ENCODE peak calls at places on chromosomes 1 and 21, in eight cellular contexts. One of them, this sample, is unnamed.

GRCh38 chr21:31162827-31163226 is 124.6 kb upstream of the KRTAP19-8 start:
- DNase-seq in tibial artery: no peak
- DNase-seq in pancreas: no peak
- DNase-seq in lower lobe of right lung: no peak
- DNase-seq in vagina: no peak
- DNase-seq in GM23248: peak; percentile 82
- DNase-seq in IMR-90: peak; percentile 70
- DNase-seq in WERI-Rb-1: no peak
- DNase-seq in this sample: no peak

GRCh38 chr1:30804381-30804780 is 46.8 kb upstream of the LAPTM5 start:
- DNase-seq in vagina: no peak
- DNase-seq in tibial artery: no peak
- DNase-seq in pancreas: no peak
- DNase-seq in GM23248: no peak
- DNase-seq in WERI-Rb-1: no peak
- DNase-seq in lower lobe of right lung: no peak
- DNase-seq in IMR-90: no peak
- DNase-seq in this sample: no peak

GRCh38 chr1:41098657-41099207 is 77.2 kb upstream of the SLFNL1 start:
- DNase-seq in GM23248: no peak
- DNase-seq in lower lobe of right lung: no peak
- DNase-seq in vagina: no peak
- DNase-seq in tibial artery: no peak
- DNase-seq in pancreas: no peak
- DNase-seq in WERI-Rb-1: no peak
- DNase-seq in IMR-90: no peak
- DNase-seq in this sample: no peak

GRCh38 chr1:170225735-170226524 is 80.2 kb downstream of the NTMT2 start:
- DNase-seq in pancreas: no peak
- DNase-seq in IMR-90: no peak
- DNase-seq in GM23248: peak; percentile 37
- DNase-seq in tibial artery: no peak
- DNase-seq in lower lobe of right lung: no peak
- DNase-seq in vagina: no peak
- DNase-seq in WERI-Rb-1: no peak
- DNase-seq in this sample: no peak

GRCh38 chr1:54273837-54274192 is 73.8 kb downstream of the MRPL37 start:
- DNase-seq in vagina: no peak
- DNase-seq in lower lobe of right lung: no peak
- DNase-seq in IMR-90: no peak
- DNase-seq in WERI-Rb-1: peak; percentile 96
- DNase-seq in tibial artery: peak; percentile 63
- DNase-seq in GM23248: peak; percentile 59
- DNase-seq in pancreas: no peak
- DNase-seq in this sample: peak; percentile 75

GRCh38 chr21:42565886-42566523 is 52.4 kb downstream of the SLC37A1 start:
- DNase-seq in tibial artery: peak; percentile 8
- DNase-seq in WERI-Rb-1: peak; percentile 7
- DNase-seq in pancreas: peak; percentile 55
- DNase-seq in vagina: no peak
- DNase-seq in lower lobe of right lung: peak; percentile 44
- DNase-seq in IMR-90: no peak
- DNase-seq in GM23248: no peak
- DNase-seq in this sample: no peak

GRCh38 chr1:1768249-1768992 is 9.8 kb downstream of the NADK start:
- DNase-seq in tibial artery: no peak
- DNase-seq in IMR-90: no peak
- DNase-seq in WERI-Rb-1: no peak
- DNase-seq in GM23248: no peak
- DNase-seq in vagina: no peak
- DNase-seq in pancreas: no peak
- DNase-seq in lower lobe of right lung: no peak
- DNase-seq in this sample: no peak

GRCh38 chr1:163069142-163069541 is at the start of gene RGS4:
- DNase-seq in lower lobe of right lung: no peak
- DNase-seq in pancreas: no peak
- DNase-seq in tibial artery: peak; percentile 36
- DNase-seq in vagina: no peak
- DNase-seq in IMR-90: peak; percentile 98
- DNase-seq in GM23248: peak; percentile 94
- DNase-seq in WERI-Rb-1: peak; percentile 56
- DNase-seq in this sample: peak; percentile 76

GRCh38 chr1:1304331-1305299 is 3.1 kb downstream of the ACAP3 start:
- DNase-seq in IMR-90: peak; percentile 84
- DNase-seq in vagina: no peak
- DNase-seq in GM23248: peak; percentile 89
- DNase-seq in WERI-Rb-1: peak; percentile 97
- DNase-seq in lower lobe of right lung: peak; percentile 69
- DNase-seq in pancreas: no peak
- DNase-seq in tibial artery: peak; percentile 79
- DNase-seq in this sample: peak; percentile 79

GRCh38 chr1:162219461-162219860 is 150.0 kb downstream of the NOS1AP start:
- DNase-seq in IMR-90: no peak
- DNase-seq in GM23248: no peak
- DNase-seq in lower lobe of right lung: no peak
- DNase-seq in vagina: no peak
- DNase-seq in WERI-Rb-1: peak; percentile 62
- DNase-seq in tibial artery: no peak
- DNase-seq in pancreas: no peak
- DNase-seq in this sample: no peak

GRCh38 chr1:193625255-193625654 is 438.8 kb upstream of the B3GALT2 start:
- DNase-seq in IMR-90: no peak
- DNase-seq in vagina: no peak
- DNase-seq in lower lobe of right lung: no peak
- DNase-seq in GM23248: peak; percentile 6
- DNase-seq in tibial artery: no peak
- DNase-seq in pancreas: no peak
- DNase-seq in WERI-Rb-1: no peak
- DNase-seq in this sample: no peak

GRCh38 chr1:157360021-157360390 is 192.3 kb downstream of the FCRL5 start:
- DNase-seq in lower lobe of right lung: no peak
- DNase-seq in vagina: no peak
- DNase-seq in pancreas: no peak
- DNase-seq in WERI-Rb-1: no peak
- DNase-seq in tibial artery: no peak
- DNase-seq in IMR-90: no peak
- DNase-seq in GM23248: no peak
- DNase-seq in this sample: no peak

GRCh38 chr1:18100493-18101063 is 7.0 kb upstream of the IGSF21 start:
- DNase-seq in IMR-90: peak; percentile 49
- DNase-seq in pancreas: no peak
- DNase-seq in GM23248: peak; percentile 77
- DNase-seq in vagina: no peak
- DNase-seq in tibial artery: peak; percentile 81
- DNase-seq in WERI-Rb-1: peak; percentile 83
- DNase-seq in lower lobe of right lung: no peak
- DNase-seq in this sample: peak; percentile 79

GRCh38 chr1:220786057-220786336 is 716 bp upstream of the MTARC1 start:
- DNase-seq in lower lobe of right lung: peak; percentile 63
- DNase-seq in vagina: no peak
- DNase-seq in GM23248: no peak
- DNase-seq in pancreas: peak; percentile 85
- DNase-seq in tibial artery: no peak
- DNase-seq in IMR-90: no peak
- DNase-seq in WERI-Rb-1: no peak
- DNase-seq in this sample: no peak

GRCh38 chr1:2199042-2199810 is 4.7 kb upstream of the FAAP20 start:
- DNase-seq in vagina: no peak
- DNase-seq in GM23248: peak; percentile 94
- DNase-seq in WERI-Rb-1: peak; percentile 81
- DNase-seq in pancreas: peak; percentile 90
- DNase-seq in IMR-90: peak; percentile 85
- DNase-seq in lower lobe of right lung: peak; percentile 92
- DNase-seq in tibial artery: peak; percentile 95
- DNase-seq in this sample: peak; percentile 97

GRCh38 chr1:197180252-197180878 is 33.9 kb upstream of the ASPM start:
- DNase-seq in GM23248: peak; percentile 79
- DNase-seq in WERI-Rb-1: no peak
- DNase-seq in pancreas: no peak
- DNase-seq in tibial artery: no peak
- DNase-seq in IMR-90: peak; percentile 92
- DNase-seq in vagina: no peak
- DNase-seq in lower lobe of right lung: no peak
- DNase-seq in this sample: no peak

GRCh38 chr1:91124290-91124975 is 102.6 kb upstream of the ZNF644 start:
- DNase-seq in IMR-90: no peak
- DNase-seq in tibial artery: no peak
- DNase-seq in WERI-Rb-1: no peak
- DNase-seq in lower lobe of right lung: no peak
- DNase-seq in vagina: no peak
- DNase-seq in pancreas: no peak
- DNase-seq in GM23248: no peak
- DNase-seq in this sample: no peak

GRCh38 chr21:25842925-25843324 is 108.2 kb downstream of the GABPA start:
- DNase-seq in WERI-Rb-1: no peak
- DNase-seq in pancreas: no peak
- DNase-seq in lower lobe of right lung: no peak
- DNase-seq in vagina: no peak
- DNase-seq in IMR-90: no peak
- DNase-seq in GM23248: no peak
- DNase-seq in tibial artery: no peak
- DNase-seq in this sample: no peak

GRCh38 chr1:119829636-119830035 is 18.4 kb upstream of the REG4 start:
- DNase-seq in GM23248: no peak
- DNase-seq in WERI-Rb-1: no peak
- DNase-seq in lower lobe of right lung: no peak
- DNase-seq in tibial artery: no peak
- DNase-seq in pancreas: no peak
- DNase-seq in IMR-90: no peak
- DNase-seq in vagina: no peak
- DNase-seq in this sample: no peak
- H3K4me3 ChIP-seq in GM23248: no peak overlapping the region
- H3K4me3 ChIP-seq in WERI-Rb-1: no peak overlapping the region
- H3K4me3 ChIP-seq in lower lobe of right lung: no peak overlapping the region
- H3K4me3 ChIP-seq in tibial artery: no peak overlapping the region
- H3K4me3 ChIP-seq in pancreas: no peak overlapping the region
- H3K4me3 ChIP-seq in IMR-90: no peak overlapping the region
- H3K4me3 ChIP-seq in vagina: no peak overlapping the region
- H3K4me3 ChIP-seq in this sample: no peak overlapping the region

GRCh38 chr1:180182721-180183311 is 28.1 kb downstream of the QSOX1 start:
- DNase-seq in GM23248: no peak
- DNase-seq in IMR-90: no peak
- DNase-seq in pancreas: no peak
- DNase-seq in vagina: no peak
- DNase-seq in lower lobe of right lung: no peak
- DNase-seq in tibial artery: no peak
- DNase-seq in WERI-Rb-1: no peak
- DNase-seq in this sample: no peak
- H3K4me3 ChIP-seq in GM23248: no peak overlapping the region
- H3K4me3 ChIP-seq in IMR-90: no peak overlapping the region
- H3K4me3 ChIP-seq in pancreas: no peak overlapping the region
- H3K4me3 ChIP-seq in vagina: no peak overlapping the region
- H3K4me3 ChIP-seq in lower lobe of right lung: no peak overlapping the region
- H3K4me3 ChIP-seq in tibial artery: no peak overlapping the region
- H3K4me3 ChIP-seq in WERI-Rb-1: no peak overlapping the region
- H3K4me3 ChIP-seq in this sample: no peak overlapping the region

DNA sequence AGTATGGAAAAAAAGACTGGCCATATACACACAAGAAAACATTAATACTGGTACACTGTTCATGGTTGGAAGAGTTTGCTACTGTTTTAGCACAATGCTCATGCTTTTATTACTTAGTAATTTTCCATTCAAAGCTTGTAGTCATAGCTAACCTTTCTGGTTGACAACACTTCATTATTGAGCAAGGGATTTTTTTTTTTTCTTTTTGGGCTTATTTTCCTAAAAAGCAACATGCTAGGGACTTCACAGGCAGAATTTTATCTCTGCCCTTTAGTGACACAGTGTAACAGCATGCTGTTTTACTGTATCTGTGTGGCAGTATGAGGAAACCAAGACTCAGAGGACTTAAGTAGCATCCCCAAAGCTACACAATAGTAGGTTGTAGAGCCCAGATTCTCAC is 58.5 kb downstream of the FGGY start:
- DNase-seq in GM23248: peak; percentile 65
- DNase-seq in tibial artery: no peak
- DNase-seq in vagina: no peak
- DNase-seq in IMR-90: no peak
- DNase-seq in WERI-Rb-1: no peak
- DNase-seq in pancreas: no peak
- DNase-seq in lower lobe of right lung: no peak
- DNase-seq in this sample: no peak
- H3K4me3 ChIP-seq in GM23248: no peak overlapping the region
- H3K4me3 ChIP-seq in tibial artery: no peak overlapping the region
- H3K4me3 ChIP-seq in vagina: no peak overlapping the region
- H3K4me3 ChIP-seq in IMR-90: no peak overlapping the region
- H3K4me3 ChIP-seq in WERI-Rb-1: no peak overlapping the region
- H3K4me3 ChIP-seq in pancreas: no peak overlapping the region
- H3K4me3 ChIP-seq in lower lobe of right lung: no peak overlapping the region
- H3K4me3 ChIP-seq in this sample: no peak overlapping the region

GRCh38 chr1:32925360-32926142 is 24.4 kb upstream of the TMEM54 start:
- DNase-seq in WERI-Rb-1: peak; percentile 81
- DNase-seq in GM23248: peak; percentile 67
- DNase-seq in IMR-90: no peak
- DNase-seq in vagina: no peak
- DNase-seq in pancreas: no peak
- DNase-seq in tibial artery: no peak
- DNase-seq in lower lobe of right lung: no peak
- DNase-seq in this sample: peak; percentile 32
- H3K4me3 ChIP-seq in WERI-Rb-1: peak overlapping the region; percentile 38
- H3K4me3 ChIP-seq in GM23248: no peak overlapping the region
- H3K4me3 ChIP-seq in IMR-90: no peak overlapping the region
- H3K4me3 ChIP-seq in vagina: no peak overlapping the region
- H3K4me3 ChIP-seq in pancreas: no peak overlapping the region
- H3K4me3 ChIP-seq in tibial artery: no peak overlapping the region
- H3K4me3 ChIP-seq in lower lobe of right lung: peak overlapping the region; percentile 30
- H3K4me3 ChIP-seq in this sample: peak overlapping the region; percentile 19

GRCh38 chr1:213984387-213985180 is 3.2 kb upstream of the PROX1 start:
- DNase-seq in vagina: no peak
- DNase-seq in lower lobe of right lung: no peak
- DNase-seq in GM23248: no peak
- DNase-seq in tibial artery: no peak
- DNase-seq in IMR-90: no peak
- DNase-seq in pancreas: no peak
- DNase-seq in WERI-Rb-1: no peak
- DNase-seq in this sample: no peak
- H3K4me3 ChIP-seq in vagina: no peak overlapping the region
- H3K4me3 ChIP-seq in lower lobe of right lung: no peak overlapping the region
- H3K4me3 ChIP-seq in GM23248: no peak overlapping the region
- H3K4me3 ChIP-seq in tibial artery: no peak overlapping the region
- H3K4me3 ChIP-seq in IMR-90: no peak overlapping the region
- H3K4me3 ChIP-seq in pancreas: no peak overlapping the region
- H3K4me3 ChIP-seq in WERI-Rb-1: no peak overlapping the region
- H3K4me3 ChIP-seq in this sample: no peak overlapping the region